ENCODE peak calls at places on chromosomes 11 and 22, in seven cellular contexts. L is neural progenitor cell, D is stomach, J is GM12865, I is HCT116, U is spleen, H is NB4. P is an unnamed sample.

GRCh38 chr11:106961518-106961917 is 56.8 kb downstream of the GUCY1A2 start:
- DNase-seq in J (no peak), U (no peak), H (no peak), I (no peak), L (no peak), D (no peak), P (no peak)

GRCh38 chr22:27488456-27489224 is 312.9 kb downstream of the MN1 start:
- DNase-seq in D (peak; percentile 39), I (no peak), U (peak; percentile 15), L (no peak), J (no peak), H (no peak), P (no peak)

GRCh38 chr11:62295504-62295903 is 3.4 kb downstream of the SCGB1D4 start:
- DNase-seq in U (no peak), H (peak; percentile 54), L (peak; percentile 71), I (no peak), D (no peak), J (peak; percentile 17), P (no peak)

GRCh38 chr11:26896716-26897115 is 97.2 kb upstream of the FIBIN start:
- DNase-seq in D (no peak), U (no peak), J (no peak), I (no peak), H (no peak), L (no peak), P (no peak)

GRCh38 chr11:33515347-33515746 is 185.3 kb downstream of the C11orf91 start:
- DNase-seq in I (no peak), D (no peak), J (peak; percentile 44), H (no peak), L (no peak), U (no peak), P (peak; percentile 37)

GRCh38 chr22:37643225-37643847 is 3.9 kb downstream of the SH3BP1 start:
- DNase-seq in J (peak; percentile 80), U (peak; percentile 95), H (peak; percentile 77), L (peak; percentile 86), I (no peak), D (peak; percentile 91), P (peak; percentile 88)

GRCh38 chr11:76656087-76656531 is 14.4 kb downstream of the LRRC32 start:
- DNase-seq in J (no peak), H (no peak), I (no peak), U (no peak), L (no peak), D (no peak), P (no peak)

GRCh38 chr22:17804331-17805080 is 30.2 kb upstream of the BID start:
- DNase-seq in L (no peak), H (no peak), U (no peak), I (no peak), D (no peak), J (no peak), P (no peak)

GRCh38 chr11:69220581-69221051 is 64.9 kb downstream of the SMIM38 start:
- DNase-seq in J (no peak), U (peak; percentile 66), I (no peak), D (peak; percentile 25), L (no peak), H (no peak), P (no peak)

GRCh38 chr11:122882809-122883681 is 486 bp downstream of the JHY start:
- DNase-seq in I (peak; percentile 68), J (peak; percentile 76), D (peak; percentile 49), U (peak; percentile 85), H (peak; percentile 69), L (peak; percentile 80), P (peak; percentile 60)

GRCh38 chr22:38481162-38481870 is 13.4 kb downstream of the KDELR3 start:
- DNase-seq in L (no peak), U (no peak), I (no peak), H (no peak), J (no peak), D (no peak), P (no peak)

GRCh38 chr11:125724125-125724524 is 22.0 kb upstream of the PATE1 start:
- DNase-seq in H (peak; percentile 37), U (no peak), I (peak; percentile 12), J (no peak), D (no peak), L (peak; percentile 34), P (no peak)

GRCh38 chr22:40157546-40157945 is 20.2 kb upstream of the TNRC6B start:
- DNase-seq in H (no peak), L (no peak), D (no peak), I (no peak), U (no peak), J (no peak), P (no peak)

GRCh38 chr11:126487711-126488110 is 132.2 kb downstream of the ST3GAL4 start:
- DNase-seq in I (no peak), U (peak; percentile 56), J (no peak), L (no peak), D (no peak), H (peak; percentile 26), P (no peak)

GRCh38 chr11:67371549-67372231 is 1.7 kb downstream of the CLCF1 start:
- DNase-seq in U (peak; percentile 83), J (peak; percentile 55), L (peak; percentile 64), D (peak; percentile 46), I (no peak), H (peak; percentile 82), P (peak; percentile 70)

GRCh38 chr11:94975599-94975998 is 2.1 kb downstream of the KDM4D start:
- DNase-seq in D (no peak), H (no peak), L (no peak), I (no peak), J (no peak), U (no peak), P (no peak)

GRCh38 chr22:22865311-22866072 is 22.1 kb upstream of the IGLL5 start:
- DNase-seq in I (no peak), D (no peak), H (no peak), U (no peak), J (peak; percentile 90), L (no peak), P (no peak)

GRCh38 chr11:133040289-133040893 is 491.9 kb downstream of the OPCML start:
- DNase-seq in H (no peak), I (no peak), L (no peak), U (no peak), J (no peak), D (no peak), P (no peak)

GRCh38 chr11:898540-899190 is 11.9 kb downstream of the CHID1 start:
- DNase-seq in H (no peak), D (no peak), J (no peak), U (no peak), I (no peak), L (peak; percentile 62), P (no peak)

GRCh38 chr11:37861671-37862070 is 1263.6 kb upstream of the RAG2 start:
- DNase-seq in U (no peak), L (no peak), I (no peak), D (no peak), H (no peak), J (no peak), P (no peak)

GRCh38 chr11:66491315-66491935 is 11.2 kb downstream of the DPP3 start:
- DNase-seq in I (no peak), L (peak; percentile 59), J (no peak), H (no peak), U (no peak), D (no peak), P (no peak)

GRCh38 chr11:56706486-56706885 is 7.6 kb downstream of the OR9G1 start:
- DNase-seq in U (no peak), L (no peak), J (no peak), I (no peak), H (no peak), D (no peak), P (no peak)

GRCh38 chr11:123570939-123571590 is 83.4 kb downstream of the SCN3B start:
- DNase-seq in L (no peak), D (no peak), J (no peak), U (no peak), H (peak; percentile 27), I (no peak), P (no peak)

GRCh38 chr11:19453893-19454292 is 213.1 kb upstream of the E2F8 start:
- DNase-seq in J (no peak), L (no peak), D (no peak), H (no peak), U (no peak), I (no peak), P (no peak)
- TF ChIP-seq CTCF in J (no peak), L (no peak), D (no peak), H (no peak), U (no peak), I (no peak), P (no peak)

GRCh38 chr11:15913261-15913660 is 443.1 kb downstream of the SOX6 start:
- DNase-seq in U (no peak), L (no peak), H (no peak), I (no peak), J (no peak), D (no peak), P (no peak)
- TF ChIP-seq CTCF in U (no peak), L (peak; percentile 11), H (no peak), I (no peak), J (no peak), D (no peak), P (no peak)

DNA sequence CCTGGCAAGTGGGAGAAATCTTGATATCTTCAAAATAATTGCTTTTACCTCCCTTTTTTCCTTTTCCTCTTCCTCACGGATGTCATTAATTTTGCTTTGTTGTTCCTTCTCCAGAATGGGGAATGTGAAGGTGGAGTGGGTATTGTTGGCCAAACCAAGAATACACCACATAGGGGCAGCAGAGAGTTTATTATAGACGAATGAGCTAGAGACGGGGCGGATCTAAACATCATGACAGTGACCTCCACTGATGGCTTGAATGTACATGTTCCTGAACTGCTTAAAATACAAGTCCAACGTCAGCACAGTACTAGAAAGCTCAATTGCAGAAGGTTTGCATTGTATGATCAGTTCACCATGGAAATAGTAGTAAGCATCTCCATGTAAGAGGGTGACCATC is 122.3 kb upstream of the SNX19 start:
- DNase-seq in J (peak; percentile 26), L (peak; percentile 51), U (no peak), D (no peak), H (peak; percentile 42), I (no peak), P (peak; percentile 38)
- TF ChIP-seq CTCF in J (peak; percentile 34), L (peak; percentile 61), U (no peak), D (no peak), H (peak; percentile 31), I (peak; percentile 6), P (peak; percentile 29)

GRCh38 chr11:130775306-130776043 is 140.8 kb downstream of the SNX19 start:
- DNase-seq in D (no peak), J (no peak), L (no peak), U (no peak), H (no peak), I (no peak), P (no peak)

GRCh38 chr11:130774703-130775102 is 141.6 kb downstream of the SNX19 start:
- DNase-seq in J (no peak), I (no peak), H (no peak), L (no peak), D (no peak), U (no peak), P (no peak)

GRCh38 chr11:130772266-130773227 is 143.7 kb downstream of the SNX19 start:
- DNase-seq in L (no peak), I (no peak), H (peak; percentile 41), D (peak; percentile 29), J (peak; percentile 25), U (no peak), P (no peak)

GRCh38 chr11:130771708-130772107 is 144.6 kb downstream of the SNX19 start:
- DNase-seq in I (no peak), L (no peak), J (no peak), H (no peak), U (no peak), D (no peak), P (no peak)

DNA sequence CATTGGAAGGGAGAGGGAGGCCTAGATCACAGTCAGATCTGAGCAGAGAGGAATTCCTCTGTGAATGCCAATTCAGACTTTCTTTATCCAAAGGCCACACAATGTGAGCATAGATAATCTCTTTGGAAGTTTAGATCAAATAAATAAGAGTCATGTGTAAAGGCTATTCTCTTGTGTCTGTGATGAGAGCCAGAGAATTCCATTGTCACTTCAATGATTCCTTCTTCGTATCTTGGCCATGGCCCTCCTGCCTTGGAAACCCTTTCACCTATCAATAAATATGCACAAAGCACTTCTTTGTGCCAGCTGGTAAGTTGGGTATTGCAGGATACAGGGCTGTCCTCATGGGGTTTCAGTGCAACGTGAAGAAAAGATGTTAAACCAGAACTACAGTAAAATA is 142.8 kb downstream of the SNX19 start:
- DNase-seq in H (no peak), J (no peak), I (no peak), D (no peak), U (no peak), L (no peak), P (no peak)
- TF ChIP-seq CTCF in H (no peak), J (no peak), I (no peak), D (no peak), U (no peak), L (no peak), P (no peak)